ENCODE peak calls at places on chromosome 5, in ten cellular contexts. Q is IMR-90, L is cardiac muscle cell, V is GM23338, R is esophagus squamous epithelium, G is SK-N-SH, H is hepatocyte, U is breast epithelium, J is PC-3, Z is fibroblast of lung. I is an unnamed sample.

GRCh38 chr5:157523976-157524375 is 51.6 kb downstream of the ADAM19 start:
- DNase-seq in Q (no peak), L (no peak), V (no peak), R (no peak), G (no peak), H (no peak), U (no peak), J (no peak), Z (peak; percentile 43), I (no peak)

GRCh38 chr5:142669479-142669878 is 16.4 kb downstream of the FGF1 start:
- DNase-seq in Q (no peak), L (no peak), V (no peak), R (no peak), G (no peak), H (no peak), U (no peak), J (no peak), Z (peak; percentile 51), I (no peak)

GRCh38 chr5:113776832-113777525 is 263.5 kb downstream of the YTHDC2 start:
- DNase-seq in Q (no peak), L (no peak), V (no peak), R (no peak), G (no peak), H (no peak), U (no peak), J (peak; percentile 6), Z (peak; percentile 24), I (no peak)

GRCh38 chr5:69024241-69024651 is 69.6 kb upstream of the SLC30A5 start:
- DNase-seq in Q (peak; percentile 42), L (peak; percentile 65), V (peak; percentile 82), R (no peak), G (peak; percentile 68), H (peak; percentile 65), U (no peak), J (peak; percentile 64), Z (peak; percentile 19), I (no peak)

GRCh38 chr5:165407352-165407751 is 1901.9 kb downstream of the MAT2B start:
- DNase-seq in Q (no peak), L (no peak), V (no peak), R (no peak), G (no peak), H (no peak), U (no peak), J (no peak), Z (no peak), I (no peak)

GRCh38 chr5:61186634-61187033 is 24.4 kb upstream of the SMIM15 start:
- DNase-seq in Q (no peak), L (no peak), V (no peak), R (no peak), G (no peak), H (no peak), U (no peak), J (no peak), Z (no peak), I (no peak)

GRCh38 chr5:111942661-111943401 is 185.8 kb upstream of the NREP start:
- DNase-seq in Q (peak; percentile 47), L (no peak), V (no peak), R (no peak), G (no peak), H (no peak), U (no peak), J (no peak), Z (peak; percentile 38), I (no peak)

GRCh38 chr5:80871541-80871961 is 88.6 kb upstream of the RASGRF2 start:
- DNase-seq in Q (peak; percentile 74), L (no peak), V (peak; percentile 11), R (no peak), G (no peak), H (no peak), U (no peak), J (peak; percentile 72), Z (peak; percentile 58), I (no peak)

GRCh38 chr5:170363671-170364070 is 25.5 kb downstream of the KCNMB1 start:
- DNase-seq in Q (no peak), L (no peak), V (no peak), R (no peak), G (no peak), H (no peak), U (no peak), J (no peak), Z (no peak), I (no peak)

GRCh38 chr5:150512368-150512747 is 4.4 kb downstream of the NDST1 start:
- DNase-seq in Q (no peak), L (no peak), V (no peak), R (no peak), G (no peak), H (no peak), U (no peak), J (no peak), Z (no peak), I (peak; percentile 82)

GRCh38 chr5:88393082-88393481 is 124.4 kb upstream of the TMEM161B start:
- DNase-seq in Q (no peak), L (no peak), V (no peak), R (no peak), G (no peak), H (no peak), U (no peak), J (no peak), Z (no peak), I (no peak)

GRCh38 chr5:16809816-16810502 is 126.1 kb downstream of the MYO10 start:
- DNase-seq in Q (peak; percentile 49), L (peak; percentile 87), V (peak; percentile 22), R (no peak), G (no peak), H (no peak), U (peak; percentile 33), J (no peak), Z (peak; percentile 91), I (no peak)

GRCh38 chr5:132466453-132467291 is 23.9 kb downstream of the IRF1 start:
- DNase-seq in Q (peak; percentile 17), L (no peak), V (no peak), R (no peak), G (no peak), H (no peak), U (no peak), J (no peak), Z (peak; percentile 41), I (no peak)
- H3K4me1 ChIP-seq in Q (peaks cover 28% of the 10 kb centered on the region), L (no peaks in the 10 kb centered on the region), V (peaks cover 16% of the 10 kb centered on the region), R (peaks cover 43% of the 10 kb centered on the region), G (peaks cover 9% of the 10 kb centered on the region), H (peaks cover 55% of the 10 kb centered on the region), U (peaks cover 9% of the 10 kb centered on the region), J (no peaks in the 10 kb centered on the region), Z (peaks cover 28% of the 10 kb centered on the region), I (peaks cover 10% of the 10 kb centered on the region)

DNA sequence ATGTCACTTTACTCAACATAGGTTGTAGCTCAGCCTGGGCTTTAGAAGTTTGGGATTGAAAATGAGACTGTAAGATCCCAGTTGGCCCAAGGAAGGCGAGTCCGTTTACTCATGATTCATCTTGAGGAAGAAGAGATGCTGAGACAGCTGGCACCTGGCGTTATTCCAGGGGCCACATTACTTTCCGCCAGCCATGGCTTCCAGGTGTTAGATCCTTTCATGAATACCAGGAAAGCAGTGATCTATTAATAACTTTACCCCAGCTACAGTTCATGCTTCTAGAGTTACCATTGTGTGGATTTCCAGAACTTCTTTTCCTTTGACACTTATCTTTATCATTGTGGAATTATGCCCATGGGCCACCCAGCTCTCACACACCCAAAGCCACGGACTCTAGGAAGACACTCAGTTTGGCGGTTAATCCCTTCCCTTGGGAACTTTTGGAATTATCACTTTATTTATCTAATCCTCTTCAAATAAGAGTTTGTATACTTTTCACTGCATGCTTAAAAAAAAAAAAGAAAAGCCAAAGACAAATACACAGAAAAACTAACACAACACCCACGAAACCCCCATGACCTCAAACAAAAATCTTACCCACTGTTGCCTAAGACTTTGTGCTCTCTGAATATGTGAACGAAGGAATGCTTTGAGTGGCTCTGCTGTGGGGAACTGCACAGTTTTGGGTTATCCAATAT is 26.9 kb downstream of the RAI14 start:
- DNase-seq in Q (peak; percentile 52), L (no peak), V (no peak), R (no peak), G (no peak), H (no peak), U (no peak), J (peak; percentile 89), Z (peak; percentile 87), I (no peak)
- H3K36me3 ChIP-seq in Q (peaks cover 15% of the 10 kb centered on the region), L (no peaks in the 10 kb centered on the region), V (peaks cover 6% of the 10 kb centered on the region), R (no peaks in the 10 kb centered on the region), G (peaks cover 1% of the 10 kb centered on the region), H (no peaks in the 10 kb centered on the region), U (no peaks in the 10 kb centered on the region), J (peaks cover 13% of the 10 kb centered on the region), Z (peaks cover 4% of the 10 kb centered on the region), I (no peaks in the 10 kb centered on the region)

GRCh38 chr5:119342414-119342813 is 13.4 kb upstream of the TNFAIP8 start:
- DNase-seq in Q (no peak), L (no peak), V (no peak), R (no peak), G (no peak), H (no peak), U (no peak), J (no peak), Z (no peak), I (no peak)
- H3K4me1 ChIP-seq in Q (peaks cover 7% of the 10 kb centered on the region), L (peaks cover 41% of the 10 kb centered on the region), V (peaks cover 36% of the 10 kb centered on the region), R (peaks cover 3% of the 10 kb centered on the region), G (peaks cover 3% of the 10 kb centered on the region), H (peaks cover 14% of the 10 kb centered on the region), U (no peaks in the 10 kb centered on the region), J (no peaks in the 10 kb centered on the region), Z (no peaks in the 10 kb centered on the region), I (no peaks in the 10 kb centered on the region)

GRCh38 chr5:168489059-168489458 is 2.8 kb downstream of the RARS1 start:
- DNase-seq in Q (no peak), L (no peak), V (no peak), R (no peak), G (no peak), H (no peak), U (no peak), J (no peak), Z (no peak), I (no peak)

DNA sequence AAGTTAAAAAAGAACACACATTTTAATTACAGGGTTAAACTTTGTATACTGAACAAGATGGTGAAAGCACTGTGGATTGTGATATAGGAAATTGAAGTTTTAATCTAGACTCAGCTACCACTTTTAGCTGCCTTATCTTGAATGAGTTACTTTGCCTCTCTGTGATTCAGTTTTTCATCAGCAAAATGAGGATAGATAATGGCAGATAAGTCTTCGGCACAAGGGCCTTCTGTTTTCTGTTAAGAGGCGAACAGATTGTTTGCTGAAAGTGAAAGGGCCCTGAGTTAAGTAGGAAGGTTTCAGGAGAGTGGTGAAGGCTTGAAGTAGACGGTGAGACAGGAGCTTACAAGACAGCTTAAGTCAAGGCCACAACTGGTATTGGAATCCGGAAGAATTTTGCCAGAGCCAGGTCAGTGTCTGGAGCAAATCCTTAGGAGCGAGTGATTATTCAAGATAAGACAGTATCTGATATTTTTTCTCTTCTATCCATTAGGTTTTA is 7.8 kb downstream of the RARS1 start:
- DNase-seq in Q (no peak), L (peak; percentile 82), V (no peak), R (no peak), G (no peak), H (no peak), U (no peak), J (no peak), Z (no peak), I (no peak)
- H3K36me3 ChIP-seq in Q (peaks cover 59% of the 10 kb centered on the region), L (peaks cover 63% of the 10 kb centered on the region), V (peaks cover 82% of the 10 kb centered on the region), R (peaks cover 72% of the 10 kb centered on the region), G (peaks cover 82% of the 10 kb centered on the region), H (peaks cover 3% of the 10 kb centered on the region), U (peaks cover 21% of the 10 kb centered on the region), J (peaks cover 63% of the 10 kb centered on the region), Z (peaks cover 16% of the 10 kb centered on the region), I (peaks cover 69% of the 10 kb centered on the region)